ENCODE peak calls at places on chromosomes 13 and 19, in six cellular contexts. L is AG04450; X is GM12878; E is naive thymus-derived CD4-positive, alpha-beta T cell; Q is adipocyte; G is aorta. I is an unnamed sample.
A peak's percentile ranks its signal among the peaks of the same experiment; 100 is the strongest.

GRCh38 chr19:45498411-45499195 is at the start of gene PPM1N:
- DNase-seq in X (no peak), L (no peak), G (no peak), Q (peak; percentile 60), E (peak; percentile 49), I (peak; percentile 72)

GRCh38 chr13:33022986-33023385 is 6.8 kb downstream of the KL start:
- DNase-seq in G (no peak), E (no peak), L (no peak), X (no peak), Q (no peak), I (no peak)

GRCh38 chr13:37198629-37199028 is 93.2 kb upstream of the CSNK1A1L start:
- DNase-seq in L (no peak), E (no peak), G (no peak), Q (no peak), X (no peak), I (no peak)

GRCh38 chr13:44618326-44618725 is 42.2 kb upstream of the TSC22D1 start:
- DNase-seq in E (no peak), L (no peak), G (no peak), Q (no peak), X (no peak), I (no peak)

GRCh38 chr19:56748443-56748842 is 76.9 kb upstream of the ZNF835 start:
- DNase-seq in L (no peak), X (no peak), Q (peak; percentile 36), G (no peak), E (no peak), I (no peak)

GRCh38 chr19:16070366-16070990 is 5.8 kb upstream of the TPM4 start:
- DNase-seq in X (no peak), E (peak; percentile 90), G (peak; percentile 79), L (no peak), Q (no peak), I (peak; percentile 91)

GRCh38 chr13:51524846-51525566 is 59.3 kb upstream of the WDFY2 start:
- DNase-seq in X (no peak), L (no peak), E (no peak), G (no peak), Q (peak; percentile 52), I (no peak)

GRCh38 chr13:97122381-97122996 is 99.6 kb upstream of the MBNL2 start:
- DNase-seq in G (no peak), E (no peak), L (no peak), X (no peak), Q (peak; percentile 81), I (no peak)

GRCh38 chr19:18007605-18007938 is 398 bp upstream of the ARRDC2 start:
- DNase-seq in X (no peak), G (no peak), Q (no peak), L (no peak), E (no peak), I (no peak)

GRCh38 chr19:46875234-46875633 is 14.4 kb downstream of the ARHGAP35 start:
- DNase-seq in G (no peak), X (no peak), Q (no peak), E (no peak), L (no peak), I (no peak)

GRCh38 chr13:47457631-47458030 is 543.4 kb downstream of the SUCLA2 start:
- DNase-seq in Q (no peak), X (no peak), L (no peak), G (no peak), E (no peak), I (no peak)

GRCh38 chr13:97423300-97424045 is 10.5 kb upstream of the RAP2A start:
- DNase-seq in L (no peak), G (no peak), E (no peak), X (no peak), Q (peak; percentile 40), I (no peak)

GRCh38 chr13:63088226-63088625 is 1672.6 kb upstream of the PCDH20 start:
- DNase-seq in Q (no peak), E (no peak), G (no peak), X (no peak), L (no peak), I (no peak)

GRCh38 chr13:40666058-40666904 is at the start of gene FOXO1:
- DNase-seq in Q (peak; percentile 92), E (peak; percentile 89), G (peak; percentile 93), X (no peak), L (peak; percentile 27), I (peak; percentile 95)

GRCh38 chr13:102261809-102262208 is 140.0 kb downstream of the FGF14 start:
- DNase-seq in G (no peak), X (no peak), L (no peak), E (no peak), Q (no peak), I (no peak)

GRCh38 chr19:5679289-5680082 is 830 bp downstream of the MICOS13 start:
- DNase-seq in L (no peak), G (no peak), Q (no peak), E (no peak), X (no peak), I (no peak)

GRCh38 chr19:743168-743687 is 7.7 kb upstream of the MISP start:
- DNase-seq in L (no peak), G (no peak), X (no peak), E (no peak), Q (no peak), I (no peak)

GRCh38 chr19:1767464-1767933 is 14.2 kb downstream of the ONECUT3 start:
- DNase-seq in L (no peak), E (peak; percentile 33), X (no peak), Q (peak; percentile 68), G (no peak), I (no peak)

GRCh38 chr13:74219571-74219970 is 85.4 kb upstream of the KLF12 start:
- DNase-seq in Q (peak; percentile 16), L (no peak), X (no peak), G (no peak), E (no peak), I (no peak)

GRCh38 chr13:112103971-112104872 is 37.3 kb downstream of the SOX1 start:
- DNase-seq in X (no peak), E (no peak), G (no peak), L (no peak), Q (no peak), I (no peak)

GRCh38 chr13:112104873-112105234 is 37.9 kb downstream of the SOX1 start:
- DNase-seq in L (no peak), X (no peak), G (no peak), E (no peak), Q (no peak), I (no peak)

GRCh38 chr13:112101360-112101930 is 34.5 kb downstream of the SOX1 start:
- DNase-seq in G (no peak), E (no peak), X (no peak), Q (no peak), L (no peak), I (no peak)

GRCh38 chr13:112103260-112103843 is 36.4 kb downstream of the SOX1 start:
- DNase-seq in E (no peak), X (no peak), Q (no peak), G (no peak), L (no peak), I (no peak)

GRCh38 chr13:112102243-112102642 is 35.3 kb downstream of the SOX1 start:
- DNase-seq in L (no peak), X (no peak), E (no peak), Q (no peak), G (no peak), I (no peak)
- H3K27me3 ChIP-seq in L (peaks cover 4% of the 10 kb centered on the region), X (no peaks in the 10 kb centered on the region), E (peaks cover 4% of the 10 kb centered on the region), Q (peaks cover 45% of the 10 kb centered on the region), G (no peaks in the 10 kb centered on the region), I (peaks cover 76% of the 10 kb centered on the region)

GRCh38 chr13:109595466-109595865 is 190.9 kb downstream of the IRS2 start:
- DNase-seq in E (no peak), L (no peak), Q (peak; percentile 52), G (no peak), X (no peak), I (no peak)

GRCh38 chr13:109592776-109593175 is 193.6 kb downstream of the IRS2 start:
- DNase-seq in Q (no peak), L (no peak), X (no peak), G (no peak), E (no peak), I (no peak)

GRCh38 chr13:109587689-109588088 is 198.7 kb downstream of the IRS2 start:
- DNase-seq in E (no peak), G (no peak), L (no peak), X (no peak), Q (no peak), I (no peak)

DNA sequence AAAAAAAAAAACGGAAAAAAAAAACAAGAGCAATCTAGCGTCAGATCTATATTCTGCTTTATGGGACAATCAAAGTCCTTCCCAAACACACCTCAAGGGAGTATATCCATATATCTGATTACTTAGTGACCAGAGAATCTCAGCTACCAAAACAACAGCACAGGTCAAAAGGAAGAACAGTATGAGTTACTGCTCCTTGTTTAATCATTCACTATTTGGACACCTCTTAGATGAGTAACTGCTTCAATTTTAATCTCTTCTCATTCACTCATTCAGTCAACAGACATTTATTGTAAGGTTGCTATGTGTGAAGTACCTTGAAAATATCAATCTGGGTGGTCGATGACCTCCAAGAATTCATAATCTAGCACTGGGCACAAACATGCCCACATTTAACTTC is 193.2 kb downstream of the IRS2 start:
- DNase-seq in X (no peak), L (no peak), E (no peak), G (no peak), Q (no peak), I (no peak)
- H3K27me3 ChIP-seq in X (no peaks in the 10 kb centered on the region), L (peaks cover 3% of the 10 kb centered on the region), E (no peaks in the 10 kb centered on the region), G (no peaks in the 10 kb centered on the region), Q (peaks cover 2% of the 10 kb centered on the region), I (no peaks in the 10 kb centered on the region)

GRCh38 chr13:73045036-73045435 is 13.8 kb upstream of the KLF5 start:
- DNase-seq in L (no peak), E (no peak), X (no peak), Q (no peak), G (no peak), I (no peak)
- H3K27me3 ChIP-seq in L (no peaks in the 10 kb centered on the region), E (no peaks in the 10 kb centered on the region), X (no peaks in the 10 kb centered on the region), Q (no peaks in the 10 kb centered on the region), G (no peaks in the 10 kb centered on the region), I (no peaks in the 10 kb centered on the region)

DNA sequence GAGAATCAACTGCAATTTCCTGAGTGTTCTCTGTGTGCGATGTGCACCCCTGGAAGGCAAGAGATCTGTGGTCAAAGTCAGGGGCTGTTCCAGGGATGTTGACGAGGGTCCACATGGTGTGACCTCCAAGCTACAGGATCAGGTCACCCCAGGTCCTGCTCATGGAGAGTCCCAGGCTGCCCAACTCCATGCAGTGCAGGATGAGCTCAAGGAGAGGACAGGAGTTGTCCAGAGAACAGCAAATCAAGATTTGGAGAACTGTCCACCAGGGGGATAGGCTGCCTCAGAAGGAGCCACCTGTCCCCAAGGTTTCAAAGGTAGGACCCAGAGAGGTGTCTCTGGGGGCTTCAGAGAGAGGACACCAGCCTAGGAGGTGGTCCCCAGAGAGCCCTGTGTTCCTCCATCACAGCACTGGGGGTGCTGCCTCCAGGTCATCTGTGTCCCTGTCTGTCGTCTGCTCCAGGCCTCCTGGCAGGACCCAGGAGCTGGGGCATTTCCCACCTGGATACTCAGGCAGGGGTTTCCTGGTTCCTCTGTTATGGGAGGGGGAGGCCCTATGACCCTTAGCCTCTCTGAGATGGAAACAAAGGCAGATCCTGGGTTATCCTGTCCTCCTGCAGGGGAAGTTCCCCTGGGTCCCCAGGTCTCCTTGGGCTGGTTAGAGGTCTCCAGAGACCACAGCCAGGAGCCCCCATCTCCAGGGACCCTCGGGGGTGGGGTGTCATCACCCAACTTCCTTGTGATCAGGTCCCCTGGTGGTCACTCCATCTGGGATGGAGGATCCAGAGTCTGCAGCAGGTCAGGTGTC is 2.1 kb upstream of the CEACAM7 start:
- DNase-seq in G (no peak), L (no peak), E (no peak), Q (no peak), X (no peak), I (no peak)
- H3K27me3 ChIP-seq in G (no peaks in the 10 kb centered on the region), L (no peaks in the 10 kb centered on the region), E (no peaks in the 10 kb centered on the region), Q (peaks cover 6% of the 10 kb centered on the region), X (no peaks in the 10 kb centered on the region), I (no peaks in the 10 kb centered on the region)

GRCh38 chr19:48499352-48500090 is 12.1 kb downstream of the LMTK3 start:
- DNase-seq in L (no peak), Q (no peak), G (no peak), X (no peak), E (no peak), I (no peak)
- H3K27me3 ChIP-seq in L (peaks cover 38% of the 10 kb centered on the region), Q (peaks cover 29% of the 10 kb centered on the region), G (no peaks in the 10 kb centered on the region), X (no peaks in the 10 kb centered on the region), E (no peaks in the 10 kb centered on the region), I (peaks cover 32% of the 10 kb centered on the region)

I was measured in upper lobe of right lung.